ENCODE peak calls at places on chromosomes 11 and 22, in five cellular contexts. J, D, P, K and B are unnamed samples.
A peak's percentile ranks its signal among the peaks of the same experiment; 100 is the strongest.

GRCh38 chr11:120748485-120748814 is 236.9 kb downstream of the GRIK4 start:
- DNase-seq in J (no peak), D (no peak), P (no peak), K (no peak), B (peak; percentile 23)

GRCh38 chr11:74726547-74727182 is 4.6 kb downstream of the CHRDL2 start:
- DNase-seq in J (peak; percentile 71), D (peak; percentile 79), P (peak; percentile 67), K (peak; percentile 60), B (peak; percentile 95)

GRCh38 chr11:46367244-46367915 is 14.1 kb upstream of the MDK start:
- DNase-seq in J (peak; percentile 62), D (peak; percentile 68), P (peak; percentile 49), K (peak; percentile 43), B (peak; percentile 58)

GRCh38 chr22:35868938-35869337 is 151.3 kb downstream of the APOL5 start:
- DNase-seq in J (no peak), D (no peak), P (peak; percentile 38), K (no peak), B (no peak)

GRCh38 chr11:63906585-63906984 is 10.4 kb downstream of the RCOR2 start:
- DNase-seq in J (peak; percentile 28), D (no peak), P (no peak), K (no peak), B (peak; percentile 16)

GRCh38 chr22:50140615-50141014 is 29.9 kb upstream of the PANX2 start:
- DNase-seq in J (no peak), D (no peak), P (no peak), K (no peak), B (no peak)

GRCh38 chr11:130611791-130612251 is 163.4 kb downstream of the ADAMTS15 start:
- DNase-seq in J (no peak), D (no peak), P (peak; percentile 94), K (no peak), B (no peak)

GRCh38 chr22:37273126-37273845 is 9.0 kb upstream of the CYTH4 start:
- DNase-seq in J (no peak), D (peak; percentile 4), P (peak; percentile 78), K (no peak), B (peak; percentile 76)

GRCh38 chr11:44835326-44835725 is 108.6 kb downstream of the TSPAN18 start:
- DNase-seq in J (no peak), D (no peak), P (no peak), K (no peak), B (no peak)

GRCh38 chr22:47162865-47163264 is 400.4 kb downstream of the TBC1D22A start:
- DNase-seq in J (no peak), D (no peak), P (no peak), K (no peak), B (no peak)

GRCh38 chr11:26553182-26553581 is 18.9 kb downstream of the MUC15 start:
- DNase-seq in J (no peak), D (no peak), P (no peak), K (no peak), B (no peak)

GRCh38 chr11:6413791-6414231 is 5.1 kb downstream of the APBB1 start:
- DNase-seq in J (no peak), D (no peak), P (no peak), K (no peak), B (no peak)

GRCh38 chr11:17578296-17578695 is 31.2 kb downstream of the OTOG start:
- DNase-seq in J (no peak), D (no peak), P (no peak), K (no peak), B (no peak)

GRCh38 chr11:128575956-128576340 is 11.4 kb downstream of the ETS1 start:
- DNase-seq in J (no peak), D (peak; percentile 62), P (peak; percentile 25), K (peak; percentile 96), B (no peak)

GRCh38 chr11:106208795-106209194 is 131.3 kb downstream of the AASDHPPT start:
- DNase-seq in J (no peak), D (no peak), P (no peak), K (no peak), B (no peak)

GRCh38 chr11:66317322-66317765 is 500 bp upstream of the CD248 start:
- DNase-seq in J (no peak), D (peak; percentile 60), P (peak; percentile 64), K (peak; percentile 9), B (no peak)

GRCh38 chr11:69748637-69749036 is 26.5 kb downstream of the FGF4 start:
- DNase-seq in J (no peak), D (no peak), P (no peak), K (no peak), B (no peak)

GRCh38 chr22:38317995-38318715 is 922 bp upstream of the CSNK1E start:
- DNase-seq in J (peak; percentile 63), D (peak; percentile 85), P (peak; percentile 98), K (peak; percentile 83), B (peak; percentile 74)

GRCh38 chr11:34599406-34599901 is 21.4 kb upstream of the EHF start:
- DNase-seq in J (no peak), D (no peak), P (peak; percentile 96), K (peak; percentile 56), B (peak; percentile 46)

GRCh38 chr11:63608353-63609345 is 5.6 kb downstream of the PLAAT3 start:
- DNase-seq in J (no peak), D (no peak), P (peak; percentile 88), K (no peak), B (no peak)

GRCh38 chr22:47064016-47064415 is 301.6 kb downstream of the TBC1D22A start:
- DNase-seq in J (no peak), D (no peak), P (no peak), K (no peak), B (no peak)

GRCh38 chr11:101482556-101483124 is 101.2 kb downstream of the TRPC6 start:
- DNase-seq in J (no peak), D (no peak), P (no peak), K (no peak), B (no peak)

GRCh38 chr11:10715571-10715970 is 22.0 kb upstream of the IRAG1 start:
- DNase-seq in J (no peak), D (no peak), P (no peak), K (no peak), B (no peak)

GRCh38 chr11:111585371-111585770 is 16.9 kb upstream of the SIK2 start:
- DNase-seq in J (peak; percentile 65), D (no peak), P (peak; percentile 76), K (peak; percentile 64), B (peak; percentile 27)

GRCh38 chr11:27485930-27486773 is 13.6 kb upstream of the LGR4 start:
- DNase-seq in J (peak; percentile 67), D (no peak), P (peak; percentile 69), K (peak; percentile 75), B (peak; percentile 86)

GRCh38 chr11:17714356-17714854 is 5.0 kb upstream of the MYOD1 start:
- DNase-seq in J (no peak), D (peak; percentile 62), P (no peak), K (no peak), B (no peak)

GRCh38 chr11:44178381-44178780 is 82.9 kb downstream of the EXT2 start:
- DNase-seq in J (no peak), D (no peak), P (peak; percentile 63), K (no peak), B (no peak)

GRCh38 chr22:50473855-50474671 is 772 bp downstream of the SBF1 start:
- DNase-seq in J (peak; percentile 17), D (peak; percentile 36), P (peak; percentile 61), K (peak; percentile 47), B (no peak)

GRCh38 chr22:36454916-36455570 is 26.4 kb downstream of the TXN2 start:
- DNase-seq in J (peak; percentile 41), D (peak; percentile 95), P (peak; percentile 91), K (peak; percentile 92), B (peak; percentile 93)

GRCh38 chr11:63874511-63874910 is 35.6 kb downstream of the MARK2 start:
- DNase-seq in J (no peak), D (peak; percentile 57), P (no peak), K (no peak), B (peak; percentile 66)

GRCh38 chr22:49519117-49519737 is 308.4 kb downstream of the BRD1 start:
- DNase-seq in J (no peak), D (no peak), P (no peak), K (no peak), B (no peak)